ENCODE peak calls at places on chromosomes 5 and 9, in seven cellular contexts. R, L, E, Q, K, Z and T are unnamed samples.

GRCh38 chr9:115275753-115276152 is 157.8 kb upstream of the TNC start:
- DNase-seq in R (no peak), L (no peak), E (no peak), Q (no peak), K (no peak), Z (no peak), T (no peak)

GRCh38 chr9:73008273-73008672 is 55.4 kb upstream of the ALDH1A1 start:
- DNase-seq in R (no peak), L (no peak), E (no peak), Q (no peak), K (no peak), Z (no peak), T (no peak)

GRCh38 chr5:142117579-142118420 is 9.2 kb downstream of the NDFIP1 start:
- DNase-seq in R (no peak), L (no peak), E (no peak), Q (no peak), K (no peak), Z (no peak), T (no peak)

GRCh38 chr5:134503088-134503936 is 22.2 kb upstream of the JADE2 start:
- DNase-seq in R (no peak), L (peak; percentile 99), E (no peak), Q (peak; percentile 94), K (peak; percentile 42), Z (peak; percentile 56), T (peak; percentile 71)

GRCh38 chr5:112329429-112330090 is 89.5 kb downstream of the EPB41L4A start:
- DNase-seq in R (no peak), L (no peak), E (no peak), Q (no peak), K (no peak), Z (no peak), T (no peak)

GRCh38 chr5:100161868-100162267 is 373.3 kb upstream of the FAM174A start:
- DNase-seq in R (no peak), L (no peak), E (no peak), Q (no peak), K (no peak), Z (no peak), T (no peak)

GRCh38 chr5:57172466-57172961 is 1.3 kb upstream of the GPBP1 start:
- DNase-seq in R (no peak), L (peak; percentile 16), E (no peak), Q (peak; percentile 21), K (no peak), Z (peak; percentile 7), T (no peak)

GRCh38 chr9:108811944-108812343 is 43.8 kb downstream of the ACTL7B start:
- DNase-seq in R (peak; percentile 79), L (no peak), E (no peak), Q (no peak), K (no peak), Z (no peak), T (no peak)

GRCh38 chr5:176618783-176619182 is 8.8 kb upstream of the GPRIN1 start:
- DNase-seq in R (no peak), L (no peak), E (no peak), Q (no peak), K (no peak), Z (no peak), T (no peak)

GRCh38 chr9:125332527-125332926 is 70.9 kb downstream of the GAPVD1 start:
- DNase-seq in R (no peak), L (no peak), E (no peak), Q (no peak), K (no peak), Z (no peak), T (no peak)

GRCh38 chr9:34578241-34579096 is 11.1 kb downstream of the CNTFR start:
- DNase-seq in R (peak; percentile 16), L (no peak), E (no peak), Q (peak; percentile 67), K (peak; percentile 4), Z (no peak), T (no peak)

GRCh38 chr5:155735388-155735787 is 591.6 kb upstream of the SGCD start:
- DNase-seq in R (peak; percentile 37), L (no peak), E (no peak), Q (no peak), K (no peak), Z (no peak), T (no peak)

GRCh38 chr5:177364159-177364962 is 6.6 kb downstream of the RGS14 start:
- DNase-seq in R (no peak), L (no peak), E (no peak), Q (no peak), K (no peak), Z (no peak), T (no peak)

GRCh38 chr5:126656397-126657007 is 55.8 kb downstream of the PHAX start:
- DNase-seq in R (peak; percentile 11), L (peak; percentile 34), E (no peak), Q (peak; percentile 70), K (no peak), Z (no peak), T (no peak)

GRCh38 chr5:33300209-33300742 is 140.5 kb upstream of the TARS1 start:
- DNase-seq in R (no peak), L (no peak), E (no peak), Q (no peak), K (no peak), Z (no peak), T (no peak)

GRCh38 chr5:171155621-171156020 is 153.4 kb upstream of the TLX3 start:
- DNase-seq in R (no peak), L (no peak), E (no peak), Q (peak; percentile 60), K (no peak), Z (no peak), T (no peak)

GRCh38 chr9:33143241-33143642 is 23.9 kb downstream of the B4GALT1 start:
- DNase-seq in R (no peak), L (no peak), E (no peak), Q (peak; percentile 48), K (no peak), Z (no peak), T (no peak)

GRCh38 chr5:67289763-67290521 is 93.3 kb upstream of the CD180 start:
- DNase-seq in R (no peak), L (no peak), E (no peak), Q (peak; percentile 15), K (no peak), Z (no peak), T (no peak)

GRCh38 chr9:19768798-19769197 is 20.0 kb downstream of the SLC24A2 start:
- DNase-seq in R (no peak), L (no peak), E (no peak), Q (no peak), K (no peak), Z (no peak), T (no peak)

GRCh38 chr5:81334304-81335061 is 33.1 kb downstream of the ZCCHC9 start:
- DNase-seq in R (no peak), L (no peak), E (no peak), Q (peak; percentile 22), K (no peak), Z (no peak), T (no peak)